ENCODE peak calls at places on chromosomes 12 and 14, in seven cellular contexts. K, G, B, R, T, U and F are unnamed samples.

GRCh38 chr12:632102-632696 is 31.0 kb downstream of the NINJ2 start:
- DNase-seq in B (peak), U (peak), K (peak), G (peak), R (peak), T (peak), F (peak)

GRCh38 chr12:9076733-9077575 is 38.8 kb downstream of the A2M start:
- DNase-seq in T (no peak), R (no peak), G (no peak), B (no peak), K (no peak), U (no peak), F (no peak)

GRCh38 chr12:12985817-12986408 is 14.2 kb downstream of the HEBP1 start:
- DNase-seq in U (no peak), T (peak), R (no peak), G (no peak), B (no peak), K (peak), F (peak)

GRCh38 chr14:20190596-20190995 is at the start of gene OR11G2:
- DNase-seq in U (no peak), B (no peak), K (no peak), R (no peak), T (no peak), G (no peak), F (no peak)

GRCh38 chr12:57604454-57605307 is at the start of gene DTX3:
- DNase-seq in K (no peak), T (no peak), G (no peak), B (peak), U (no peak), R (peak), F (peak)

GRCh38 chr12:20950248-20950647 is 139.7 kb downstream of the SLCO1B3 start:
- DNase-seq in U (no peak), K (peak), T (no peak), G (peak), R (no peak), B (no peak), F (peak)

GRCh38 chr12:89665556-89665955 is 43.1 kb downstream of the ATP2B1 start:
- DNase-seq in U (no peak), K (no peak), G (no peak), T (no peak), R (no peak), B (no peak), F (no peak)

GRCh38 chr12:120292411-120292660 is 633 bp upstream of the RNU4-2 start:
- DNase-seq in G (no peak), R (no peak), B (no peak), U (no peak), K (no peak), T (no peak), F (no peak)

GRCh38 chr12:92275443-92276154 is 130.0 kb upstream of the BTG1 start:
- DNase-seq in B (no peak), K (no peak), U (no peak), G (no peak), R (no peak), T (no peak), F (no peak)

GRCh38 chr12:94534761-94535613 is 75.3 kb upstream of the CEP83 start:
- DNase-seq in G (no peak), R (no peak), U (no peak), T (no peak), K (no peak), B (no peak), F (no peak)

GRCh38 chr14:59311723-59312122 is 123.3 kb downstream of the DAAM1 start:
- DNase-seq in K (no peak), U (no peak), B (no peak), T (no peak), G (no peak), R (no peak), F (no peak)